ENCODE peak calls at places on chromosomes 4 and X, in ten cellular contexts. One of them, this sample, is unnamed.

GRCh38 chr4:64713256-64713840 is 304.1 kb upstream of the TECRL start:
- DNase-seq in AG09309: peak
- DNase-seq in astrocyte of the spinal cord: peak
- DNase-seq in aorta: no peak
- DNase-seq in thoracic aorta: no peak
- DNase-seq in endodermal cell: no peak
- DNase-seq in GM06990: no peak
- DNase-seq in left lung: no peak
- DNase-seq in SK-N-MC: no peak
- DNase-seq in cardiac fibroblast: peak
- DNase-seq in this sample: peak

GRCh38 chr4:152528060-152528459 is 7.8 kb downstream of the FBXW7 start:
- DNase-seq in AG09309: no peak
- DNase-seq in astrocyte of the spinal cord: no peak
- DNase-seq in aorta: no peak
- DNase-seq in thoracic aorta: no peak
- DNase-seq in endodermal cell: no peak
- DNase-seq in GM06990: no peak
- DNase-seq in left lung: no peak
- DNase-seq in SK-N-MC: no peak
- DNase-seq in cardiac fibroblast: no peak
- DNase-seq in this sample: no peak

GRCh38 chrX:54482839-54483593 is 13.0 kb downstream of the FGD1 start:
- DNase-seq in AG09309: no peak
- DNase-seq in astrocyte of the spinal cord: no peak
- DNase-seq in aorta: peak
- DNase-seq in thoracic aorta: no peak
- DNase-seq in endodermal cell: peak
- DNase-seq in GM06990: no peak
- DNase-seq in left lung: peak
- DNase-seq in SK-N-MC: no peak
- DNase-seq in cardiac fibroblast: peak
- DNase-seq in this sample: no peak

GRCh38 chr4:55125087-55125721 is at the start of gene KDR:
- DNase-seq in AG09309: no peak
- DNase-seq in astrocyte of the spinal cord: peak
- DNase-seq in aorta: peak
- DNase-seq in thoracic aorta: no peak
- DNase-seq in endodermal cell: peak
- DNase-seq in GM06990: peak
- DNase-seq in left lung: peak
- DNase-seq in SK-N-MC: no peak
- DNase-seq in cardiac fibroblast: peak
- DNase-seq in this sample: no peak

GRCh38 chr4:123477804-123478209 is 81.2 kb downstream of the SPRY1 start:
- DNase-seq in AG09309: peak
- DNase-seq in astrocyte of the spinal cord: peak
- DNase-seq in aorta: no peak
- DNase-seq in thoracic aorta: no peak
- DNase-seq in endodermal cell: no peak
- DNase-seq in GM06990: no peak
- DNase-seq in left lung: no peak
- DNase-seq in SK-N-MC: no peak
- DNase-seq in cardiac fibroblast: peak
- DNase-seq in this sample: peak

GRCh38 chrX:46978341-46979291 is 66.4 kb downstream of the JADE3 start:
- DNase-seq in AG09309: peak
- DNase-seq in astrocyte of the spinal cord: peak
- DNase-seq in aorta: peak
- DNase-seq in thoracic aorta: peak
- DNase-seq in endodermal cell: peak
- DNase-seq in GM06990: peak
- DNase-seq in left lung: peak
- DNase-seq in SK-N-MC: no peak
- DNase-seq in cardiac fibroblast: peak
- DNase-seq in this sample: peak

GRCh38 chr4:127249066-127249766 is 383.5 kb upstream of the INTU start:
- DNase-seq in AG09309: peak
- DNase-seq in astrocyte of the spinal cord: peak
- DNase-seq in aorta: no peak
- DNase-seq in thoracic aorta: no peak
- DNase-seq in endodermal cell: no peak
- DNase-seq in GM06990: no peak
- DNase-seq in left lung: no peak
- DNase-seq in SK-N-MC: no peak
- DNase-seq in cardiac fibroblast: peak
- DNase-seq in this sample: no peak

GRCh38 chr4:73018595-73018994 is 50.9 kb downstream of the COX18 start:
- DNase-seq in AG09309: no peak
- DNase-seq in astrocyte of the spinal cord: no peak
- DNase-seq in aorta: no peak
- DNase-seq in thoracic aorta: no peak
- DNase-seq in endodermal cell: no peak
- DNase-seq in GM06990: no peak
- DNase-seq in left lung: peak
- DNase-seq in SK-N-MC: no peak
- DNase-seq in cardiac fibroblast: no peak
- DNase-seq in this sample: no peak

GRCh38 chr4:120709986-120710385 is 212.5 kb downstream of the PRDM5 start:
- DNase-seq in AG09309: peak
- DNase-seq in astrocyte of the spinal cord: peak
- DNase-seq in aorta: no peak
- DNase-seq in thoracic aorta: no peak
- DNase-seq in endodermal cell: no peak
- DNase-seq in GM06990: no peak
- DNase-seq in left lung: no peak
- DNase-seq in SK-N-MC: no peak
- DNase-seq in cardiac fibroblast: peak
- DNase-seq in this sample: no peak

GRCh38 chrX:39915081-39915480 is 182.7 kb downstream of the BCOR start:
- DNase-seq in AG09309: no peak
- DNase-seq in astrocyte of the spinal cord: no peak
- DNase-seq in aorta: peak
- DNase-seq in thoracic aorta: no peak
- DNase-seq in endodermal cell: no peak
- DNase-seq in GM06990: no peak
- DNase-seq in left lung: no peak
- DNase-seq in SK-N-MC: no peak
- DNase-seq in cardiac fibroblast: no peak
- DNase-seq in this sample: no peak

GRCh38 chrX:120087289-120088017 is 10.0 kb upstream of the RHOXF2B start:
- DNase-seq in AG09309: no peak
- DNase-seq in astrocyte of the spinal cord: no peak
- DNase-seq in aorta: no peak
- DNase-seq in thoracic aorta: no peak
- DNase-seq in endodermal cell: peak
- DNase-seq in GM06990: no peak
- DNase-seq in left lung: no peak
- DNase-seq in SK-N-MC: no peak
- DNase-seq in cardiac fibroblast: no peak
- DNase-seq in this sample: no peak
- H3K4me3 ChIP-seq in AG09309: no peak
- H3K4me3 ChIP-seq in astrocyte of the spinal cord: no peak
- H3K4me3 ChIP-seq in aorta: no peak
- H3K4me3 ChIP-seq in thoracic aorta: no peak
- H3K4me3 ChIP-seq in endodermal cell: no peak
- H3K4me3 ChIP-seq in GM06990: no peak
- H3K4me3 ChIP-seq in left lung: no peak
- H3K4me3 ChIP-seq in SK-N-MC: no peak
- H3K4me3 ChIP-seq in cardiac fibroblast: no peak
- H3K4me3 ChIP-seq in this sample: no peak

GRCh38 chr4:89641367-89641687 is 195.6 kb downstream of the SNCA start:
- DNase-seq in AG09309: no peak
- DNase-seq in astrocyte of the spinal cord: no peak
- DNase-seq in aorta: no peak
- DNase-seq in thoracic aorta: no peak
- DNase-seq in endodermal cell: no peak
- DNase-seq in GM06990: no peak
- DNase-seq in left lung: no peak
- DNase-seq in SK-N-MC: no peak
- DNase-seq in cardiac fibroblast: no peak
- DNase-seq in this sample: no peak
- H3K4me3 ChIP-seq in AG09309: no peak
- H3K4me3 ChIP-seq in astrocyte of the spinal cord: no peak
- H3K4me3 ChIP-seq in aorta: no peak
- H3K4me3 ChIP-seq in thoracic aorta: no peak
- H3K4me3 ChIP-seq in endodermal cell: no peak
- H3K4me3 ChIP-seq in GM06990: no peak
- H3K4me3 ChIP-seq in left lung: no peak
- H3K4me3 ChIP-seq in SK-N-MC: peak
- H3K4me3 ChIP-seq in cardiac fibroblast: no peak
- H3K4me3 ChIP-seq in this sample: no peak

DNA sequence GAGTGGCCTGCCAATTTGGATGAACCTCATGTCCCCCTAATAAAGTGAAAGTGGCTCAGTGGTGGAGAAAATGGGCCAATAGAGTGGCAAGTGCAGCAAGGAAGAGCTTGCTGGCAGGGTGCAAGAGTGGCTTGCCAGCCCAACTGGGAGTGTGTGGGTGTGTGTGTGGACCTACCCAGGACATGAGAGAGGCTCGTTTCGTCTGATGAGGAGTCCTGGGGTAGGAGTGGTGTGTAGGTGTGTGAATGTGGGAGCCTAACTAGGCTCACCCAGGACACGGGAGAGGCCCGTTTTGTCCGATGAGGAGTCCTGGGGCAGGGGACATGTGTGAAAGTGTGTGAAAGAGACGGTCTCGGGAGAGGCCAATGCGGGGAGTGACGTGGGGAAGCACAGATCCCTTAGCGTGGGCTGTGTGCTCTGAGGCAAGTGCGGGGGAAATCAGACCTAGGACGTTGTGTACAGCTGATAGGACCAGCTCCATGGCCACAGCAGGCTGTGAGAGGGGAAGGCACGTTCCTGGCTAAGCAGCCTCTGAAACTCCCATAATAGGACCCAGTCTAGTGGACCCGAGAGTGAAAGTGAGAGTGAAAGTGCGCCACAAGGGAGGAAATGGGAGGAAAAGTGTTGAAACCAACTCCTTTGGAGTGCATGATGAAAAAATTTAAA is 5.3 kb downstream of the GAGE10 start:
- DNase-seq in AG09309: no peak
- DNase-seq in astrocyte of the spinal cord: peak
- DNase-seq in aorta: no peak
- DNase-seq in thoracic aorta: no peak
- DNase-seq in endodermal cell: no peak
- DNase-seq in GM06990: no peak
- DNase-seq in left lung: no peak
- DNase-seq in SK-N-MC: no peak
- DNase-seq in cardiac fibroblast: peak
- DNase-seq in this sample: no peak
- H3K4me3 ChIP-seq in AG09309: peak
- H3K4me3 ChIP-seq in astrocyte of the spinal cord: no peak
- H3K4me3 ChIP-seq in aorta: no peak
- H3K4me3 ChIP-seq in thoracic aorta: peak
- H3K4me3 ChIP-seq in endodermal cell: no peak
- H3K4me3 ChIP-seq in GM06990: no peak
- H3K4me3 ChIP-seq in left lung: peak
- H3K4me3 ChIP-seq in SK-N-MC: no peak
- H3K4me3 ChIP-seq in cardiac fibroblast: peak
- H3K4me3 ChIP-seq in this sample: no peak

GRCh38 chr4:680931-681645 is 6.7 kb downstream of the MYL5 start:
- DNase-seq in AG09309: no peak
- DNase-seq in astrocyte of the spinal cord: no peak
- DNase-seq in aorta: peak
- DNase-seq in thoracic aorta: no peak
- DNase-seq in endodermal cell: peak
- DNase-seq in GM06990: peak
- DNase-seq in left lung: peak
- DNase-seq in SK-N-MC: no peak
- DNase-seq in cardiac fibroblast: peak
- DNase-seq in this sample: no peak

GRCh38 chr4:679571-680083 is 5.3 kb downstream of the MYL5 start:
- DNase-seq in AG09309: no peak
- DNase-seq in astrocyte of the spinal cord: no peak
- DNase-seq in aorta: no peak
- DNase-seq in thoracic aorta: no peak
- DNase-seq in endodermal cell: no peak
- DNase-seq in GM06990: no peak
- DNase-seq in left lung: no peak
- DNase-seq in SK-N-MC: no peak
- DNase-seq in cardiac fibroblast: no peak
- DNase-seq in this sample: no peak

GRCh38 chr4:680091-680490 is 5.7 kb downstream of the MYL5 start:
- DNase-seq in AG09309: no peak
- DNase-seq in astrocyte of the spinal cord: no peak
- DNase-seq in aorta: no peak
- DNase-seq in thoracic aorta: no peak
- DNase-seq in endodermal cell: no peak
- DNase-seq in GM06990: no peak
- DNase-seq in left lung: peak
- DNase-seq in SK-N-MC: no peak
- DNase-seq in cardiac fibroblast: no peak
- DNase-seq in this sample: no peak

GRCh38 chr4:681736-682451 is 7.1 kb downstream of the SLC49A3 start:
- DNase-seq in AG09309: no peak
- DNase-seq in astrocyte of the spinal cord: no peak
- DNase-seq in aorta: peak
- DNase-seq in thoracic aorta: no peak
- DNase-seq in endodermal cell: peak
- DNase-seq in GM06990: peak
- DNase-seq in left lung: peak
- DNase-seq in SK-N-MC: no peak
- DNase-seq in cardiac fibroblast: no peak
- DNase-seq in this sample: peak

GRCh38 chr4:680565-680930 is 6.2 kb downstream of the MYL5 start:
- DNase-seq in AG09309: no peak
- DNase-seq in astrocyte of the spinal cord: no peak
- DNase-seq in aorta: peak
- DNase-seq in thoracic aorta: no peak
- DNase-seq in endodermal cell: no peak
- DNase-seq in GM06990: no peak
- DNase-seq in left lung: peak
- DNase-seq in SK-N-MC: no peak
- DNase-seq in cardiac fibroblast: no peak
- DNase-seq in this sample: no peak
- H3K4me3 ChIP-seq in AG09309: peak
- H3K4me3 ChIP-seq in astrocyte of the spinal cord: no peak
- H3K4me3 ChIP-seq in aorta: no peak
- H3K4me3 ChIP-seq in thoracic aorta: peak
- H3K4me3 ChIP-seq in endodermal cell: peak
- H3K4me3 ChIP-seq in GM06990: peak
- H3K4me3 ChIP-seq in left lung: peak
- H3K4me3 ChIP-seq in SK-N-MC: no peak
- H3K4me3 ChIP-seq in cardiac fibroblast: peak
- H3K4me3 ChIP-seq in this sample: no peak